ENCODE peak calls at places on chromosomes 4 and X, in eight cellular contexts. Z, I, P, D, L, U, A and N are unnamed samples.

GRCh38 chrX:129781134-129782014 is 1.6 kb downstream of the SASH3 start:
- DNase-seq in A (no peak), L (no peak), I (no peak), U (peak; percentile 94), Z (no peak), D (no peak), P (no peak), N (no peak)

GRCh38 chr4:141565379-141566089 is 70.8 kb upstream of the IL15 start:
- DNase-seq in A (no peak), L (no peak), P (no peak), Z (no peak), I (no peak), D (no peak), U (no peak), N (no peak)

GRCh38 chrX:21996872-21997271 is 35.3 kb upstream of the PHEX start:
- DNase-seq in D (peak; percentile 64), I (peak; percentile 78), A (no peak), U (peak; percentile 84), Z (no peak), L (no peak), P (no peak), N (no peak)

GRCh38 chrX:38968344-38968743 is 167.1 kb downstream of the MID1IP1 start:
- DNase-seq in P (no peak), A (no peak), L (no peak), Z (no peak), D (peak; percentile 11), U (no peak), I (peak; percentile 36), N (no peak)

GRCh38 chrX:1330605-1331004 is 6.0 kb upstream of the IL3RA start:
- DNase-seq in L (no peak), A (no peak), I (no peak), D (no peak), Z (no peak), P (no peak), U (no peak), N (no peak)

GRCh38 chrX:119228506-119229290 is 7.4 kb upstream of the PGRMC1 start:
- DNase-seq in A (no peak), D (peak; percentile 94), Z (no peak), L (no peak), P (no peak), I (peak; percentile 92), U (no peak), N (no peak)

GRCh38 chrX:154516655-154517100 is 646 bp upstream of the FAM3A start:
- DNase-seq in Z (no peak), I (peak; percentile 92), L (no peak), P (no peak), A (peak; percentile 84), D (peak; percentile 88), U (peak; percentile 68), N (no peak)

GRCh38 chr4:114287079-114287696 is 307.7 kb upstream of the ARSJ start:
- DNase-seq in L (no peak), Z (no peak), D (no peak), U (no peak), A (no peak), P (no peak), I (no peak), N (no peak)

GRCh38 chr4:182642831-182643230 is 274.4 kb downstream of the DCTD start:
- DNase-seq in U (peak; percentile 21), Z (no peak), L (no peak), P (no peak), D (peak; percentile 3), A (no peak), I (peak; percentile 62), N (no peak)

GRCh38 chr4:172083236-172083635 is 270.0 kb downstream of the GALNTL6 start:
- DNase-seq in L (no peak), A (no peak), I (no peak), Z (no peak), U (no peak), P (no peak), D (no peak), N (no peak)

GRCh38 chr4:107640157-107640556 is 79.9 kb downstream of the PAPSS1 start:
- DNase-seq in I (no peak), Z (no peak), A (no peak), U (no peak), P (no peak), D (no peak), L (no peak), N (no peak)

GRCh38 chr4:11182586-11183357 is 245.9 kb downstream of the HS3ST1 start:
- DNase-seq in P (no peak), L (no peak), A (no peak), U (no peak), I (no peak), Z (no peak), D (peak; percentile 78), N (no peak)

GRCh38 chr4:189081831-189082230 is 858.8 kb upstream of the FRG1 start:
- DNase-seq in D (no peak), Z (no peak), L (no peak), P (no peak), I (no peak), U (no peak), A (no peak), N (no peak)

GRCh38 chrX:53544936-53545335 is 110.8 kb upstream of the HSD17B10 start:
- DNase-seq in P (no peak), L (no peak), Z (no peak), U (no peak), A (no peak), I (no peak), D (no peak), N (no peak)

GRCh38 chr4:23728393-23728792 is 161.5 kb downstream of the PPARGC1A start:
- DNase-seq in I (peak; percentile 88), A (no peak), P (no peak), L (no peak), D (peak; percentile 79), U (no peak), Z (no peak), N (no peak)

GRCh38 chrX:151996329-151996728 is 21.9 kb upstream of the GABRE start:
- DNase-seq in A (no peak), L (no peak), U (no peak), D (no peak), Z (no peak), I (no peak), P (no peak), N (no peak)

GRCh38 chr4:4269856-4270255 is 20.1 kb downstream of the LYAR start:
- DNase-seq in I (peak; percentile 64), P (no peak), Z (no peak), D (no peak), L (no peak), U (peak; percentile 31), A (no peak), N (no peak)

GRCh38 chr4:17580969-17581368 is 4.0 kb downstream of the LAP3 start:
- DNase-seq in A (no peak), U (no peak), I (peak; percentile 66), D (peak; percentile 65), Z (no peak), L (no peak), P (no peak), N (no peak)

GRCh38 chr4:3873446-3874415 is 107.5 kb downstream of the ADRA2C start:
- DNase-seq in I (no peak), U (no peak), L (peak; percentile 5), Z (no peak), A (no peak), D (no peak), P (peak; percentile 25), N (no peak)

GRCh38 chr4:116357758-116358157 is 727.6 kb downstream of the TRAM1L1 start:
- DNase-seq in P (no peak), U (peak; percentile 27), L (no peak), I (peak; percentile 3), D (peak; percentile 82), Z (no peak), A (no peak), N (no peak)

DNA sequence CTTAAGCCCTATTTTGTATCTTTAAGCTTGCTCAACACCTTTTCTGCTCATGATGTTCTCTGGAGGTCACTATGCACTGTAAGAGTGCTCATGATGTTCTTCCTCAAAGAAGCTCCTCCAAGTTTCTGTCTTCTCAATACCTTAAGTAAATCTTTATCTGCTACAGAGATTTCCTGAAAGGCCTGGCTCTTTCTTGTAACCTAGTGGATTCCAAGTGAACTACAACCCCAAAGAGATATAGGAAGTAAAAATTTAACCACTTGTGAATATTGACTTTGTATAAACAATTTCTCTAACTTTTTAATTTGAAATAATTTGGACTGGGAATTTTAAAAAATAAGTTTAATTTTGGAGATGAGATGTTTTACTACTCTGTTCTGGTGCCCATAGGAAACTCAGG is 39.3 kb upstream of the XK start:
- DNase-seq in L (no peak), U (peak; percentile 11), Z (no peak), D (no peak), A (no peak), I (no peak), P (no peak), N (no peak)
- TF ChIP-seq CTCF in L (peak; percentile 8), U (no peak), Z (peak; percentile 36), D (peak; percentile 9), A (no peak), I (no peak), P (no peak), N (no peak)

GRCh38 chrX:7068939-7069367 is 78.6 kb upstream of the STS start:
- DNase-seq in U (no peak), A (no peak), L (no peak), P (no peak), D (no peak), I (peak; percentile 13), Z (no peak), N (no peak)
- TF ChIP-seq CTCF in U (peak; percentile 6), A (no peak), L (no peak), P (no peak), D (no peak), I (peak; percentile 42), Z (peak; percentile 33), N (peak; percentile 55)

GRCh38 chr4:76499461-76499860 is 64.4 kb downstream of the SHROOM3 start:
- DNase-seq in I (no peak), U (no peak), L (no peak), Z (no peak), P (no peak), A (no peak), D (no peak), N (no peak)

DNA sequence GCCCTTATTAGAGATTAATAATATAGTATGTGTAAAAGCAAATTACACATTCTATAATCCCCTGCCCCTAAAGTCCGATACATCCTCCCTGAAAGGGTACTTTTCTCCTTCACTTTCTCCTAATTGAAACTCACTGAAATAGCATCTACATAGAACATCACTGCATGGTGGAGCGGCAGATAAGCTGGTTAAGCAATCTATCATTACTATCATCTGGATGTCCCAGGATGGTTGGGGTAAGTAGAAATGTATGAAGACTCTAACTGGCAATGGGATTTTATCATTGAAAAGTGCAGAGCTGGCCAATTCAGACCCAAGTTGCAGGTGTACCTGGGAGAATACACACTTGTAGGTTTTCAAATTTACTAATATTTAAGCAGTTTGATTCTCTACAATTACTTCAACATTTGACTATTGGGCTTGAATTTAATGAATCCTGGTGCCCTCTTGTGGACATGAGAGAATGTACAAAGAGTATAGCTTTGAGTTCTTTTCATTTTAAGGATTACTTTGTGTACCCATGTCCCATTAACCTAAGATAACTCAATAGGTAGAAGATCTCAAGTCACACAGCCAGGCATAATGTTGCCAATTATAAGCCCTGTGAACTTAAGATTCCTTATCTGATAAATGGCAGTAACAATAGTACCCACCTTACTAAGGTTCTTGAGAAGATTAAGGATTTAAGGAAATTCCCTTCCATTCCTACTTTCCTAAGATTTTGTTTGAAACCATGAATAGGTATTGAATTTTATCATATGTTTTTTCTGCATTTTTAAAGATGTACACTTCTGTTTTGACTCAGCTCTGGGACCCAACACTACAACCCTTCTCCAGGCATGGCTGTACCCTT is 69.8 kb downstream of the SHROOM3 start:
- DNase-seq in D (peak; percentile 80), A (no peak), L (no peak), U (peak; percentile 46), I (peak; percentile 75), P (no peak), Z (no peak), N (no peak)
- TF ChIP-seq CTCF in D (peak; percentile 58), A (peak; percentile 47), L (peak; percentile 76), U (peak; percentile 34), I (peak; percentile 64), P (peak; percentile 66), Z (peak; percentile 88), N (peak; percentile 80)

GRCh38 chr4:42404001-42404400 is 6.7 kb downstream of the SHISA3 start:
- DNase-seq in A (no peak), Z (no peak), P (no peak), D (no peak), U (no peak), I (no peak), L (no peak), N (no peak)
- TF ChIP-seq CTCF in A (no peak), Z (no peak), P (no peak), D (peak; percentile 2), U (no peak), I (peak; percentile 13), L (no peak), N (no peak)